ENCODE peak calls at places on chromosomes 13 and 19, in five cellular contexts. One of them, this sample, is unnamed.

GRCh38 chr19:41323430-41324125 is 13.6 kb downstream of the CCDC97 start:
- DNase-seq in uterus: peak; percentile 92
- DNase-seq in neural progenitor cell: no peak
- DNase-seq in iPS DF 6.9: no peak
- DNase-seq in A549: peak; percentile 87
- DNase-seq in this sample: peak; percentile 58

GRCh38 chr19:6772028-6772865 is at the start of gene VAV1:
- DNase-seq in uterus: no peak
- DNase-seq in neural progenitor cell: no peak
- DNase-seq in iPS DF 6.9: no peak
- DNase-seq in A549: no peak
- DNase-seq in this sample: no peak

GRCh38 chr19:55648657-55649578 is 906 bp downstream of the CCDC106 start:
- DNase-seq in uterus: no peak
- DNase-seq in neural progenitor cell: no peak
- DNase-seq in iPS DF 6.9: no peak
- DNase-seq in A549: no peak
- DNase-seq in this sample: no peak

GRCh38 chr19:9850235-9850959 is 15.3 kb downstream of the PIN1 start:
- DNase-seq in uterus: no peak
- DNase-seq in neural progenitor cell: no peak
- DNase-seq in iPS DF 6.9: no peak
- DNase-seq in A549: no peak
- DNase-seq in this sample: no peak

GRCh38 chr19:18165794-18166544 is 7.6 kb upstream of the IFI30 start:
- DNase-seq in uterus: no peak
- DNase-seq in neural progenitor cell: no peak
- DNase-seq in iPS DF 6.9: no peak
- DNase-seq in A549: no peak
- DNase-seq in this sample: no peak

GRCh38 chr19:49441210-49441959 is at the start of gene SLC17A7:
- DNase-seq in uterus: peak; percentile 72
- DNase-seq in neural progenitor cell: peak; percentile 86
- DNase-seq in iPS DF 6.9: no peak
- DNase-seq in A549: peak; percentile 70
- DNase-seq in this sample: no peak

GRCh38 chr13:29594310-29594709 is 1.2 kb downstream of the SLC7A1 start:
- DNase-seq in uterus: peak; percentile 52
- DNase-seq in neural progenitor cell: peak; percentile 52
- DNase-seq in iPS DF 6.9: no peak
- DNase-seq in A549: peak; percentile 80
- DNase-seq in this sample: no peak

GRCh38 chr13:98787986-98788385 is 35.5 kb upstream of the SLC15A1 start:
- DNase-seq in uterus: no peak
- DNase-seq in neural progenitor cell: no peak
- DNase-seq in iPS DF 6.9: no peak
- DNase-seq in A549: no peak
- DNase-seq in this sample: no peak

GRCh38 chr19:3618144-3618810 is 8.3 kb downstream of the CACTIN start:
- DNase-seq in uterus: peak; percentile 64
- DNase-seq in neural progenitor cell: peak; percentile 78
- DNase-seq in iPS DF 6.9: no peak
- DNase-seq in A549: peak; percentile 44
- DNase-seq in this sample: no peak

GRCh38 chr19:57583521-57584416 is at the start of gene ZIK1:
- DNase-seq in uterus: peak; percentile 88
- DNase-seq in neural progenitor cell: peak; percentile 99
- DNase-seq in iPS DF 6.9: peak; percentile 95
- DNase-seq in A549: no peak
- DNase-seq in this sample: peak; percentile 43

GRCh38 chr19:3821857-3822364 is 35.7 kb upstream of the MATK start:
- DNase-seq in uterus: no peak
- DNase-seq in neural progenitor cell: peak; percentile 81
- DNase-seq in iPS DF 6.9: peak; percentile 39
- DNase-seq in A549: peak; percentile 67
- DNase-seq in this sample: no peak

GRCh38 chr13:103371271-103371670 is 305.1 kb upstream of the SLC10A2 start:
- DNase-seq in uterus: no peak
- DNase-seq in neural progenitor cell: no peak
- DNase-seq in iPS DF 6.9: no peak
- DNase-seq in A549: no peak
- DNase-seq in this sample: no peak

GRCh38 chr19:3494559-3494958 is 5.9 kb downstream of the DOHH start:
- DNase-seq in uterus: no peak
- DNase-seq in neural progenitor cell: no peak
- DNase-seq in iPS DF 6.9: no peak
- DNase-seq in A549: no peak
- DNase-seq in this sample: no peak

GRCh38 chr19:48249502-48250014 is 6.2 kb downstream of the CARD8 start:
- DNase-seq in uterus: peak; percentile 49
- DNase-seq in neural progenitor cell: no peak
- DNase-seq in iPS DF 6.9: no peak
- DNase-seq in A549: no peak
- DNase-seq in this sample: no peak

GRCh38 chr19:10998045-10998533 is 37.3 kb downstream of the SMARCA4 start:
- DNase-seq in uterus: no peak
- DNase-seq in neural progenitor cell: no peak
- DNase-seq in iPS DF 6.9: no peak
- DNase-seq in A549: no peak
- DNase-seq in this sample: no peak

GRCh38 chr13:48268019-48268418 is 35.0 kb downstream of the ITM2B start:
- DNase-seq in uterus: no peak
- DNase-seq in neural progenitor cell: no peak
- DNase-seq in iPS DF 6.9: no peak
- DNase-seq in A549: no peak
- DNase-seq in this sample: no peak
- H3K4me1 ChIP-seq in uterus: no peaks in the 10 kb centered on the region
- H3K4me1 ChIP-seq in neural progenitor cell: no peaks in the 10 kb centered on the region
- H3K4me1 ChIP-seq in iPS DF 6.9: no peaks in the 10 kb centered on the region
- H3K4me1 ChIP-seq in A549: peaks cover 4% of the 10 kb centered on the region
- H3K4me1 ChIP-seq in this sample: no peaks in the 10 kb centered on the region

GRCh38 chr19:50668416-50669318 is 19.4 kb downstream of the C19orf81 start:
- DNase-seq in uterus: no peak
- DNase-seq in neural progenitor cell: peak; percentile 39
- DNase-seq in iPS DF 6.9: no peak
- DNase-seq in A549: no peak
- DNase-seq in this sample: no peak

GRCh38 chr19:50664204-50664603 is 15.0 kb downstream of the C19orf81 start:
- DNase-seq in uterus: no peak
- DNase-seq in neural progenitor cell: no peak
- DNase-seq in iPS DF 6.9: no peak
- DNase-seq in A549: no peak
- DNase-seq in this sample: no peak

GRCh38 chr19:50667759-50668231 is 18.6 kb downstream of the C19orf81 start:
- DNase-seq in uterus: no peak
- DNase-seq in neural progenitor cell: no peak
- DNase-seq in iPS DF 6.9: no peak
- DNase-seq in A549: no peak
- DNase-seq in this sample: no peak

GRCh38 chr19:50667177-50667758 is 18.0 kb downstream of the C19orf81 start:
- DNase-seq in uterus: no peak
- DNase-seq in neural progenitor cell: no peak
- DNase-seq in iPS DF 6.9: no peak
- DNase-seq in A549: no peak
- DNase-seq in this sample: no peak

DNA sequence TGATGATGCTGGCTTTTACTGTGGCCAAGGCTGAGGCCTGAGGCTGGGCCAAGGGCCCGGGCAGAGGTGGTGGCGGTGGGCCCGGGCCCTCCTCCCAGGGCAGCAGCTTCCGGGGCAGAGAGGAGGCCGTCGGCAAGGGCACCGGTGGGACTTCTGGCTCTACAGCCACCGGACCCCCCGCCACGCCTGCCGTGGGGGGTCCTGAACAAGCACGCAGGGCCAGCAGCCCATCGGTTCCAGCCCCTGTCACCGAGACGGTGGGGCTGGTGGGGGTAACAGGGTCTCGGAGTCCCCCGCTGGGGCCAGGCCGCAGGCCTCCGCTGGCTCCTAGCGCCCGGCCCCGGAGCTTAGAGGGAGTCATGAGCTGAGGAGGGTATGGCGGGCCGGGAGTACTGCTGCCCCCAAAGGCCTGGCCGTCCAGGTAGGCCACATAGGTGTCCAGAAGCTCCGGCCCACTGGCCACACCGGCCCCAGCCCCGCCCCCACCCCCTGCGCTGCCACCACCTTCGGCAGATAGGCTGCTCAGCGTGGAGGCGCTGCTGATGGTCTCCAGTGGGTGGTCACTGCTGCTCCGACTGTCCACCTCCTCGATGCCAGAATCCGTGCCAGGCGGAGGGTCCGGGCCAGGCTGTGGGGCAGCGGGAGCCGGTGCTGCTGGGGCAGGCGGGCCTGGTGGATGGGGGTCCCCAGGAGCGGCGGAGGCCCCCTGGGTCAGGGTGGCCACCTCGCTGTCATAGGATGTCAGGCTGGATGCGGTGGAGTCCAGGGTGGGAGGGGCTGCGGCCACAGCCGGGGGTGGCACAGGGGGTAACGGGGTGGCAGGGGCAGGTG is 17.3 kb downstream of the C19orf81 start:
- DNase-seq in uterus: no peak
- DNase-seq in neural progenitor cell: no peak
- DNase-seq in iPS DF 6.9: no peak
- DNase-seq in A549: no peak
- DNase-seq in this sample: no peak
- H3K4me1 ChIP-seq in uterus: peaks cover 4% of the 10 kb centered on the region
- H3K4me1 ChIP-seq in neural progenitor cell: no peaks in the 10 kb centered on the region
- H3K4me1 ChIP-seq in iPS DF 6.9: no peaks in the 10 kb centered on the region
- H3K4me1 ChIP-seq in A549: peaks cover 30% of the 10 kb centered on the region
- H3K4me1 ChIP-seq in this sample: peaks cover 8% of the 10 kb centered on the region

DNA sequence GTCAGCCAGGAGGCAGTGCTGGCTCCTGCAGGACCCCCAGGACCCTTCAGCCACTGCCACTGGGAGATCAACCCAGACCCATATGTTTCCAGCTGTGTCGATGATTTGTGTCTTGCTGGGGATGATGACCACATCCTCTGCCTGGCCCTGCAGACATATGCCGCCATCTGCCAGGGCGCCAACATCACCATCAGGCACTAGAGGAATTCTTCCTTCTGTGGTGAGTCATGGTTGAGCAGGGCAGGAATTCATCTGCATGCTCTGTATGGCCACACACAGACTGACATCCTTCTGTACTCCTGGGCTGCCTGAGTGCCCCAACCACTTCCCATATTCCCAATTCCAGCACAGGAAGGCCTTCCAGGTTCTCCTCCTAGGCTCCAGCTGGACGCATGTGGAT is 27.1 kb upstream of the FXYD3 start:
- DNase-seq in uterus: no peak
- DNase-seq in neural progenitor cell: no peak
- DNase-seq in iPS DF 6.9: no peak
- DNase-seq in A549: peak; percentile 70
- DNase-seq in this sample: no peak
- H3K4me1 ChIP-seq in uterus: no peaks in the 10 kb centered on the region
- H3K4me1 ChIP-seq in neural progenitor cell: no peaks in the 10 kb centered on the region
- H3K4me1 ChIP-seq in iPS DF 6.9: peaks cover 3% of the 10 kb centered on the region
- H3K4me1 ChIP-seq in A549: peaks cover 11% of the 10 kb centered on the region
- H3K4me1 ChIP-seq in this sample: peaks cover 5% of the 10 kb centered on the region

GRCh38 chr19:46618670-46619231 is 6.1 kb downstream of the PTGIR start:
- DNase-seq in uterus: no peak
- DNase-seq in neural progenitor cell: no peak
- DNase-seq in iPS DF 6.9: no peak
- DNase-seq in A549: no peak
- DNase-seq in this sample: no peak

GRCh38 chr19:46621191-46622117 is 3.4 kb downstream of the PTGIR start:
- DNase-seq in uterus: no peak
- DNase-seq in neural progenitor cell: peak; percentile 43
- DNase-seq in iPS DF 6.9: no peak
- DNase-seq in A549: no peak
- DNase-seq in this sample: no peak

GRCh38 chr19:46620716-46621115 is 4.2 kb downstream of the PTGIR start:
- DNase-seq in uterus: no peak
- DNase-seq in neural progenitor cell: no peak
- DNase-seq in iPS DF 6.9: no peak
- DNase-seq in A549: no peak
- DNase-seq in this sample: no peak

GRCh38 chr19:46622118-46622446 is 2.8 kb downstream of the PTGIR start:
- DNase-seq in uterus: no peak
- DNase-seq in neural progenitor cell: no peak
- DNase-seq in iPS DF 6.9: no peak
- DNase-seq in A549: no peak
- DNase-seq in this sample: no peak

DNA sequence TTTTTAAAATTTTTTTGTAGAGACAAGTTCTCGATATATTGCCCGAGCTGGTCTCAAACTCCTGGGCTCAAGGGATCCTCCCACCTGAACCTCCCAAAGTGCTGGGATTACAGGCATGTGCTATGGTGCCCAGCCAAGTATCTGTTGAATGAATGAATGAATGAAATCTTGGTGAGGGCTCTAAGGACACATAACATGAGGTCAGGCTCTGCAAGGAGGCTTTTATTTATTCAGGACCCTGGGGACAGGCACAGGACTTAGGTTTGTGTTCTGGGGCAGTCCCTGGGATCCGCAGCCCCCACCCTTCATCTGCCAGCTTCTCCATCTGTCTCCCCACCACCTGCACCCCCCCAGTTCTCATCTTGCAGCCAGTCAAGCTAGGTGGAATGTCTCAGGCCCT is 4.6 kb downstream of the PTGIR start:
- DNase-seq in uterus: no peak
- DNase-seq in neural progenitor cell: no peak
- DNase-seq in iPS DF 6.9: no peak
- DNase-seq in A549: no peak
- DNase-seq in this sample: no peak
- H3K4me1 ChIP-seq in uterus: peaks cover 12% of the 10 kb centered on the region
- H3K4me1 ChIP-seq in neural progenitor cell: peaks cover 12% of the 10 kb centered on the region
- H3K4me1 ChIP-seq in iPS DF 6.9: no peaks in the 10 kb centered on the region
- H3K4me1 ChIP-seq in A549: peaks cover 13% of the 10 kb centered on the region
- H3K4me1 ChIP-seq in this sample: peaks cover 79% of the 10 kb centered on the region

GRCh38 chr13:46586766-46587509 is 34.0 kb downstream of the LRCH1 start:
- DNase-seq in uterus: no peak
- DNase-seq in neural progenitor cell: no peak
- DNase-seq in iPS DF 6.9: no peak
- DNase-seq in A549: no peak
- DNase-seq in this sample: no peak
- H3K4me1 ChIP-seq in uterus: peaks cover 11% of the 10 kb centered on the region
- H3K4me1 ChIP-seq in neural progenitor cell: no peaks in the 10 kb centered on the region
- H3K4me1 ChIP-seq in iPS DF 6.9: no peaks in the 10 kb centered on the region
- H3K4me1 ChIP-seq in A549: peaks cover 40% of the 10 kb centered on the region
- H3K4me1 ChIP-seq in this sample: peaks cover 77% of the 10 kb centered on the region

GRCh38 chr19:16454519-16454918 is 17.3 kb downstream of the EPS15L1 start:
- DNase-seq in uterus: no peak
- DNase-seq in neural progenitor cell: no peak
- DNase-seq in iPS DF 6.9: no peak
- DNase-seq in A549: no peak
- DNase-seq in this sample: no peak
- H3K4me1 ChIP-seq in uterus: peaks cover 9% of the 10 kb centered on the region
- H3K4me1 ChIP-seq in neural progenitor cell: peaks cover 22% of the 10 kb centered on the region
- H3K4me1 ChIP-seq in iPS DF 6.9: peaks cover 10% of the 10 kb centered on the region
- H3K4me1 ChIP-seq in A549: peaks cover 16% of the 10 kb centered on the region
- H3K4me1 ChIP-seq in this sample: peaks cover 45% of the 10 kb centered on the region

GRCh38 chr19:13016245-13016627 is 21.0 kb downstream of the NFIX start:
- DNase-seq in uterus: no peak
- DNase-seq in neural progenitor cell: no peak
- DNase-seq in iPS DF 6.9: no peak
- DNase-seq in A549: no peak
- DNase-seq in this sample: no peak

GRCh38 chr19:13018037-13018914 is 23.0 kb downstream of the NFIX start:
- DNase-seq in uterus: peak; percentile 86
- DNase-seq in neural progenitor cell: peak; percentile 64
- DNase-seq in iPS DF 6.9: no peak
- DNase-seq in A549: no peak
- DNase-seq in this sample: no peak

GRCh38 chr19:13019330-13019729 is 24.1 kb downstream of the NFIX start:
- DNase-seq in uterus: no peak
- DNase-seq in neural progenitor cell: no peak
- DNase-seq in iPS DF 6.9: no peak
- DNase-seq in A549: no peak
- DNase-seq in this sample: no peak

GRCh38 chr19:13016628-13017305 is 21.5 kb downstream of the NFIX start:
- DNase-seq in uterus: peak; percentile 25
- DNase-seq in neural progenitor cell: peak; percentile 75
- DNase-seq in iPS DF 6.9: no peak
- DNase-seq in A549: no peak
- DNase-seq in this sample: no peak

GRCh38 chr19:13017306-13018036 is 22.2 kb downstream of the NFIX start:
- DNase-seq in uterus: no peak
- DNase-seq in neural progenitor cell: no peak
- DNase-seq in iPS DF 6.9: no peak
- DNase-seq in A549: no peak
- DNase-seq in this sample: no peak
- H3K4me1 ChIP-seq in uterus: peaks cover 28% of the 10 kb centered on the region
- H3K4me1 ChIP-seq in neural progenitor cell: peaks cover 24% of the 10 kb centered on the region
- H3K4me1 ChIP-seq in iPS DF 6.9: peaks cover 4% of the 10 kb centered on the region
- H3K4me1 ChIP-seq in A549: no peaks in the 10 kb centered on the region
- H3K4me1 ChIP-seq in this sample: peaks cover 95% of the 10 kb centered on the region

This sample was measured in thoracic aorta.